ENCODE peak calls at places on chromosomes 3 and 15, in eight cellular contexts. V is A549, J is SK-N-SH, Z is HCT116, U is GM12878, S is H1, B is K562, H is HepG2. R is an unnamed sample.

GRCh38 chr3:124520970-124521369 is 209.3 kb upstream of the UMPS start:
- DNase-seq in U (no peak), B (no peak), S (no peak), V (no peak), H (peak), Z (no peak), J (no peak), R (peak)

GRCh38 chr3:112514527-112515128 is 15.4 kb upstream of the BTLA start:
- DNase-seq in Z (no peak), H (no peak), J (no peak), V (no peak), B (no peak), U (peak), S (no peak), R (peak)

GRCh38 chr3:48039487-48040190 is 23.4 kb upstream of the MAP4 start:
- DNase-seq in S (no peak), Z (peak), V (peak), J (no peak), H (peak), B (no peak), U (no peak), R (peak)

GRCh38 chr3:13615019-13615528 is 66.1 kb downstream of the FBLN2 start:
- DNase-seq in S (no peak), Z (no peak), V (no peak), B (no peak), J (no peak), H (no peak), U (no peak), R (no peak)

GRCh38 chr3:184255291-184256039 is 5.9 kb downstream of the CAMK2N2 start:
- DNase-seq in H (no peak), J (no peak), Z (no peak), S (no peak), B (no peak), V (no peak), U (no peak), R (no peak)

GRCh38 chr3:146468234-146468931 is 978 bp downstream of the PLSCR2 start:
- DNase-seq in S (no peak), U (no peak), Z (no peak), J (no peak), H (no peak), V (no peak), B (no peak), R (peak)

GRCh38 chr15:84929795-84930371 is 45.4 kb downstream of the SLC28A1 start:
- DNase-seq in V (peak), B (peak), H (peak), S (no peak), Z (peak), J (peak), U (no peak), R (peak)

GRCh38 chr3:64290161-64290560 is 64.9 kb upstream of the PRICKLE2 start:
- DNase-seq in Z (no peak), H (no peak), B (no peak), U (no peak), V (no peak), S (no peak), J (no peak), R (no peak)

GRCh38 chr3:12288466-12289129 is at the start of gene PPARG:
- DNase-seq in H (peak), U (no peak), S (peak), J (peak), V (peak), B (no peak), Z (peak), R (no peak)

GRCh38 chr3:45235409-45235808 is 9.3 kb upstream of the TMEM158 start:
- DNase-seq in B (no peak), V (no peak), H (no peak), U (no peak), S (no peak), J (no peak), Z (no peak), R (no peak)

GRCh38 chr3:144039661-144040060 is 68.0 kb downstream of the DIPK2A start:
- DNase-seq in J (no peak), Z (no peak), B (no peak), V (no peak), H (no peak), U (no peak), S (no peak), R (peak)

GRCh38 chr3:94249491-94250079 is 186.7 kb downstream of the NSUN3 start:
- DNase-seq in J (peak), H (peak), S (peak), V (peak), B (peak), Z (peak), U (peak), R (peak)

GRCh38 chr3:112128843-112129727 is 4.0 kb downstream of the GCSAM start:
- DNase-seq in V (no peak), Z (no peak), B (no peak), U (no peak), H (no peak), S (no peak), J (no peak), R (peak)

GRCh38 chr15:42691308-42691707 is 45.6 kb downstream of the CDAN1 start:
- DNase-seq in V (no peak), H (no peak), S (no peak), U (no peak), J (no peak), Z (no peak), B (no peak), R (no peak)

GRCh38 chr15:60283936-60284335 is 113.8 kb downstream of the ANXA2 start:
- DNase-seq in U (no peak), V (no peak), H (no peak), Z (no peak), B (no peak), S (no peak), J (no peak), R (no peak)

GRCh38 chr15:40932146-40932545 is 3.0 kb downstream of the DLL4 start:
- DNase-seq in S (no peak), J (peak), V (no peak), H (no peak), B (no peak), Z (no peak), U (no peak), R (no peak)

GRCh38 chr3:128455786-128456748 is 10.6 kb downstream of the DNAJB8 start:
- DNase-seq in S (no peak), U (no peak), V (no peak), B (no peak), Z (no peak), J (peak), H (no peak), R (no peak)

GRCh38 chr3:109191431-109191830 is 54.9 kb downstream of the C3orf85 start:
- DNase-seq in U (no peak), H (no peak), S (no peak), J (no peak), Z (no peak), B (no peak), V (no peak), R (no peak)

GRCh38 chr15:69713726-69714559 is 261.3 kb downstream of the RPLP1 start:
- DNase-seq in S (no peak), H (no peak), Z (no peak), J (no peak), B (no peak), U (peak), V (no peak), R (no peak)

GRCh38 chr3:140636452-140637138 is 41.3 kb upstream of the TRIM42 start:
- DNase-seq in U (no peak), B (no peak), V (no peak), J (no peak), H (no peak), S (no peak), Z (no peak), R (no peak)

GRCh38 chr15:25910832-25911231 is 47.7 kb upstream of the ATP10A start:
- DNase-seq in S (no peak), U (no peak), Z (no peak), H (no peak), V (no peak), J (no peak), B (no peak), R (no peak)

GRCh38 chr3:187920871-187921270 is 175.6 kb upstream of the BCL6 start:
- DNase-seq in J (no peak), S (no peak), U (no peak), B (no peak), Z (no peak), H (no peak), V (no peak), R (peak)

GRCh38 chr3:177426151-177426904 is 229.0 kb upstream of the TBL1XR1 start:
- DNase-seq in V (no peak), H (no peak), U (no peak), S (no peak), J (no peak), Z (no peak), B (no peak), R (no peak)
- TF ChIP-seq RAD21 in V (no peak), H (no peak), U (no peak), S (no peak), J (no peak), Z (no peak), B (no peak), R (no peak)

GRCh38 chr3:193563999-193564398 is 9.3 kb upstream of the ATP13A4 start:
- DNase-seq in B (no peak), J (no peak), V (no peak), U (no peak), H (peak), Z (peak), S (no peak), R (no peak)
- TF ChIP-seq RAD21 in B (no peak), J (no peak), V (no peak), U (no peak), H (no peak), Z (peak), S (peak), R (no peak)

DNA sequence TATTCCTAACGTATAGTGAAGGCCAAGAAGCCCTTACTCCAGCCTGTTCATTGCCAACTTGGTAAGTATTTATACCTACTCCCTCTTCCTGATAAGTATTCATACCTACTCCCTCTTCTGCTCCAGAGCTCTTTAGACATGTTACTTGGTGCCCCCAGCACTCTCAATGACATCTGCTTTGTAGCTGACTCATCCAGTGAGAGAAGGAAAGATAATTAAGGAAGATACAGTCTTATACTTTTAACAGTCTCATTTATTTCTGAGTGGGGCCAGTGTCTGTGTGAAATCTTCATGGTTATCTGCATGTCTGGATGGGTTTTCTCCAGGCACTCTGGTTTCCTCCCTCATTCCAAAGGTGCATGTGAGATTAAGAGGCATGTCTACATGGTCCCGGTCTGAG is 698.7 kb downstream of the FHIT start:
- DNase-seq in V (no peak), J (no peak), S (no peak), U (no peak), H (no peak), Z (no peak), B (no peak), R (peak)
- TF ChIP-seq RAD21 in V (no peak), J (no peak), S (no peak), U (no peak), H (no peak), Z (no peak), B (no peak), R (no peak)

GRCh38 chr3:166519443-166519842 is 682.2 kb upstream of the BCHE start:
- DNase-seq in B (no peak), U (no peak), Z (no peak), S (no peak), V (no peak), J (no peak), H (no peak), R (no peak)
- TF ChIP-seq RAD21 in B (no peak), U (no peak), Z (no peak), S (no peak), V (no peak), J (no peak), H (no peak), R (no peak)

DNA sequence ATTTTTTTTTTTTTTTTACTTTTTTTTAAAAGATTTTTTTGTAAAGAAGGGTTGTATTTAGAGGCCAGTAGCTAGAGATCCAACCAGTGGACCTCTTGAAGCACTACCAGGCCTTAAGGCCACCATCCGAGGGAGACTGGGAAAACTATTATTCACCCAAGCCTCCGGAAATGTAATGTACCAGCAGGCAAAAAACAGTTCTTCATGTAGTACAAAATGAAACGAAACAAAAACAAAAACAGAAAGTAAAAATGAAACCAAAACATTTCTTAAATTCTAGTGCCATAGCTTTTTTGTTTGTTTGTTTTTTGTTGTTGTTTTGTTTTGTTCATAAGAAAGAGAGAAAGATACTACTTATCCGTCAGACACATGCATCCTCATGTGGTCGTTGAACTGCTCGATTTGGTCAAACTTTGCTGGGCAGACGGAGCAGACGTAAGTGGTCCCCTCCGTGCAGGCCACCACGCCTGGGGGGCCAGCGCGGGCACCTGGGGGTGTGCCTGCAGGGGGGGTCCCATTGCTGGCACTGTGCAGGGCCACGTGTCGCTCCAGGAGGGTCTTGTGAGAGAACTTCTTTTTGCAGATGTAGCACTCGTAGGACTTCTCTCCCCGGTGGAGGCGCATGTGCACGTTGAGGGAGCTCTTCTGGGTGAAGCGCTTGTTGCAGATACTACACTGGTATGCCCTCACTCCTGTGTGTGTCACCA is 45.0 kb downstream of the TIGIT start:
- DNase-seq in V (no peak), U (no peak), Z (no peak), B (no peak), J (no peak), H (no peak), S (no peak), R (no peak)
- TF ChIP-seq RAD21 in V (no peak), U (no peak), Z (no peak), B (no peak), J (no peak), H (no peak), S (no peak), R (no peak)

DNA sequence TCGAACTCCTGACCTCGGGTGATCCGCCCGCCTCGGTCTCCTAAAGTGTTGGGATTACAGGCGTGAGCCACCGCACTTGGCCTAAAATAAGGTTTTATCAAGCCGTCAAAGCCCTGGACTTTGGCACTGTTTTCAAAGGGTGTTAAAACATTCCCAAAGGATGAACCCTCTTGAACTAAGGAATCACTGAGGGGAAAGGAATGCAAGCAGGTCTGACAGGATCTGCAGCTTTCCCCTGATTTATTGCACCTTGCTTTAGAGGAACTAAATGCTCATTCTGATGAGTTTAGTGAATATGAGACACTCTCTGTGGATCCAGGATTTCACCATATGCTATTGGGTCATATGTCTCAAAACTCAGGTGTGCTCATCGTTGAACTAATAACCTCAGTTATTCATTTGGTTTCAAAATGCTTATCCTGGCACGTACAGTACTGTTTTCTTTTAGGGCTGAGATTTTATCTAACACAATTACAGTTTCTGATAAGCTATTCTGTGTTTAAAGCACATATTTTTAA is 63.0 kb upstream of the TSC22D2 start:
- DNase-seq in Z (peak), H (peak), V (peak), J (no peak), U (no peak), B (no peak), S (no peak), R (no peak)
- TF ChIP-seq RAD21 in Z (peak), H (no peak), V (no peak), J (no peak), U (no peak), B (no peak), S (no peak), R (no peak)

DNA sequence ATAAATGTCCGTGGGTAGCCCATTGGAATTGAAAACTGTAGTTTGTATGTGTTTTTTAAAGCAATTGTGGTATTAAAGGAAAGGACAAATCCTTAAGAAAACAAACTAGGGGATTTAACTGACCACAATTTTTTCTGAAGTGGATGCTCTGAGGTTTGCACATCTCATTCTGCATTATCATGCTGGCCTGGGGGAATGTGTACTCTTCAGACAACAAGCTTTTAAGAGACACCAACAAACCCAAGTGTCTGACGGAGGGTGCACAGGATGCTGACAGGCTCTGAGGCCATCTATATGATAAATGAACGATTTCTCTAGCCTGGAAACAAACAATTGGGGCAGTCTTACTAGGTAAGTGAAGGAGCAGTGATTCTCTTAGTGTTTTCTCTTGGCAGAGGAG is 9.1 kb downstream of the LINS1 start:
- DNase-seq in U (no peak), H (no peak), Z (no peak), V (no peak), B (no peak), J (no peak), S (no peak), R (peak)
- TF ChIP-seq RAD21 in U (no peak), H (no peak), Z (no peak), V (no peak), B (no peak), J (no peak), S (no peak), R (no peak)

GRCh38 chr3:139318431-139318816 is 25.4 kb upstream of the MRPS22 start:
- DNase-seq in V (no peak), Z (no peak), J (peak), U (no peak), S (no peak), B (no peak), H (no peak), R (no peak)
- TF ChIP-seq RAD21 in V (no peak), Z (no peak), J (no peak), U (no peak), S (no peak), B (no peak), H (no peak), R (no peak)

R was measured in IMR-90.